ENCODE peak calls at places on chromosome 5, in nine cellular contexts. One of them, this sample, is unnamed. For H3K4me1 and H3K36me3, the result is how much of the 10 kb centered on the place peaks cover.

GRCh38 chr5:154575869-154576806 is 98.1 kb upstream of the HAND1 start:
- DNase-seq in IMR-90: no peak
- DNase-seq in GM23338: peak
- DNase-seq in sigmoid colon: no peak
- DNase-seq in CD8-positive, alpha-beta T cell: no peak
- DNase-seq in lower lobe of right lung: no peak
- DNase-seq in HCT116: no peak
- DNase-seq in Peyer's patch: no peak
- DNase-seq in mammary epithelial cell: no peak
- DNase-seq in this sample: no peak

GRCh38 chr5:138832218-138832617 is 42.9 kb downstream of the LRRTM2 start:
- DNase-seq in IMR-90: no peak
- DNase-seq in GM23338: no peak
- DNase-seq in sigmoid colon: no peak
- DNase-seq in CD8-positive, alpha-beta T cell: no peak
- DNase-seq in lower lobe of right lung: no peak
- DNase-seq in HCT116: no peak
- DNase-seq in Peyer's patch: no peak
- DNase-seq in mammary epithelial cell: no peak
- DNase-seq in this sample: no peak

GRCh38 chr5:168135897-168136296 is 155.5 kb upstream of the WWC1 start:
- DNase-seq in IMR-90: no peak
- DNase-seq in GM23338: no peak
- DNase-seq in sigmoid colon: no peak
- DNase-seq in CD8-positive, alpha-beta T cell: no peak
- DNase-seq in lower lobe of right lung: no peak
- DNase-seq in HCT116: no peak
- DNase-seq in Peyer's patch: no peak
- DNase-seq in mammary epithelial cell: no peak
- DNase-seq in this sample: no peak

GRCh38 chr5:149563461-149563860 is 12.2 kb upstream of the CSNK1A1 start:
- DNase-seq in IMR-90: peak
- DNase-seq in GM23338: no peak
- DNase-seq in sigmoid colon: no peak
- DNase-seq in CD8-positive, alpha-beta T cell: no peak
- DNase-seq in lower lobe of right lung: no peak
- DNase-seq in HCT116: no peak
- DNase-seq in Peyer's patch: no peak
- DNase-seq in mammary epithelial cell: peak
- DNase-seq in this sample: no peak

GRCh38 chr5:137498301-137498735 is 808 bp downstream of the SPOCK1 start:
- DNase-seq in IMR-90: no peak
- DNase-seq in GM23338: peak
- DNase-seq in sigmoid colon: no peak
- DNase-seq in CD8-positive, alpha-beta T cell: no peak
- DNase-seq in lower lobe of right lung: no peak
- DNase-seq in HCT116: no peak
- DNase-seq in Peyer's patch: no peak
- DNase-seq in mammary epithelial cell: no peak
- DNase-seq in this sample: no peak

GRCh38 chr5:54905942-54906537 is 79.4 kb downstream of the ESM1 start:
- DNase-seq in IMR-90: peak
- DNase-seq in GM23338: peak
- DNase-seq in sigmoid colon: peak
- DNase-seq in CD8-positive, alpha-beta T cell: peak
- DNase-seq in lower lobe of right lung: peak
- DNase-seq in HCT116: peak
- DNase-seq in Peyer's patch: no peak
- DNase-seq in mammary epithelial cell: peak
- DNase-seq in this sample: no peak

GRCh38 chr5:134118212-134118611 is 3.7 kb downstream of the TCF7 start:
- DNase-seq in IMR-90: no peak
- DNase-seq in GM23338: no peak
- DNase-seq in sigmoid colon: no peak
- DNase-seq in CD8-positive, alpha-beta T cell: no peak
- DNase-seq in lower lobe of right lung: no peak
- DNase-seq in HCT116: no peak
- DNase-seq in Peyer's patch: no peak
- DNase-seq in mammary epithelial cell: no peak
- DNase-seq in this sample: no peak

GRCh38 chr5:74372502-74373445 is 267.8 kb downstream of the ENC1 start:
- DNase-seq in IMR-90: peak
- DNase-seq in GM23338: no peak
- DNase-seq in sigmoid colon: no peak
- DNase-seq in CD8-positive, alpha-beta T cell: no peak
- DNase-seq in lower lobe of right lung: no peak
- DNase-seq in HCT116: no peak
- DNase-seq in Peyer's patch: no peak
- DNase-seq in mammary epithelial cell: no peak
- DNase-seq in this sample: no peak

GRCh38 chr5:14676320-14676719 is 11.8 kb downstream of the OTULIN start:
- DNase-seq in IMR-90: peak
- DNase-seq in GM23338: no peak
- DNase-seq in sigmoid colon: no peak
- DNase-seq in CD8-positive, alpha-beta T cell: no peak
- DNase-seq in lower lobe of right lung: no peak
- DNase-seq in HCT116: no peak
- DNase-seq in Peyer's patch: no peak
- DNase-seq in mammary epithelial cell: peak
- DNase-seq in this sample: peak

GRCh38 chr5:103393131-103393754 is 134.7 kb downstream of the MACIR start:
- DNase-seq in IMR-90: no peak
- DNase-seq in GM23338: peak
- DNase-seq in sigmoid colon: peak
- DNase-seq in CD8-positive, alpha-beta T cell: no peak
- DNase-seq in lower lobe of right lung: no peak
- DNase-seq in HCT116: no peak
- DNase-seq in Peyer's patch: no peak
- DNase-seq in mammary epithelial cell: no peak
- DNase-seq in this sample: no peak

GRCh38 chr5:169467382-169467781 is 116.2 kb upstream of the SPDL1 start:
- DNase-seq in IMR-90: no peak
- DNase-seq in GM23338: no peak
- DNase-seq in sigmoid colon: no peak
- DNase-seq in CD8-positive, alpha-beta T cell: no peak
- DNase-seq in lower lobe of right lung: no peak
- DNase-seq in HCT116: no peak
- DNase-seq in Peyer's patch: no peak
- DNase-seq in mammary epithelial cell: no peak
- DNase-seq in this sample: no peak

GRCh38 chr5:57539281-57539701 is 56.7 kb upstream of the ACTBL2 start:
- DNase-seq in IMR-90: peak
- DNase-seq in GM23338: no peak
- DNase-seq in sigmoid colon: no peak
- DNase-seq in CD8-positive, alpha-beta T cell: no peak
- DNase-seq in lower lobe of right lung: no peak
- DNase-seq in HCT116: no peak
- DNase-seq in Peyer's patch: no peak
- DNase-seq in mammary epithelial cell: no peak
- DNase-seq in this sample: no peak

GRCh38 chr5:57537831-57538230 is 55.2 kb upstream of the ACTBL2 start:
- DNase-seq in IMR-90: no peak
- DNase-seq in GM23338: no peak
- DNase-seq in sigmoid colon: no peak
- DNase-seq in CD8-positive, alpha-beta T cell: no peak
- DNase-seq in lower lobe of right lung: no peak
- DNase-seq in HCT116: no peak
- DNase-seq in Peyer's patch: no peak
- DNase-seq in mammary epithelial cell: no peak
- DNase-seq in this sample: no peak

GRCh38 chr5:57532513-57533497 is 50.2 kb upstream of the ACTBL2 start:
- DNase-seq in IMR-90: peak
- DNase-seq in GM23338: no peak
- DNase-seq in sigmoid colon: no peak
- DNase-seq in CD8-positive, alpha-beta T cell: no peak
- DNase-seq in lower lobe of right lung: no peak
- DNase-seq in HCT116: no peak
- DNase-seq in Peyer's patch: no peak
- DNase-seq in mammary epithelial cell: peak
- DNase-seq in this sample: no peak

DNA sequence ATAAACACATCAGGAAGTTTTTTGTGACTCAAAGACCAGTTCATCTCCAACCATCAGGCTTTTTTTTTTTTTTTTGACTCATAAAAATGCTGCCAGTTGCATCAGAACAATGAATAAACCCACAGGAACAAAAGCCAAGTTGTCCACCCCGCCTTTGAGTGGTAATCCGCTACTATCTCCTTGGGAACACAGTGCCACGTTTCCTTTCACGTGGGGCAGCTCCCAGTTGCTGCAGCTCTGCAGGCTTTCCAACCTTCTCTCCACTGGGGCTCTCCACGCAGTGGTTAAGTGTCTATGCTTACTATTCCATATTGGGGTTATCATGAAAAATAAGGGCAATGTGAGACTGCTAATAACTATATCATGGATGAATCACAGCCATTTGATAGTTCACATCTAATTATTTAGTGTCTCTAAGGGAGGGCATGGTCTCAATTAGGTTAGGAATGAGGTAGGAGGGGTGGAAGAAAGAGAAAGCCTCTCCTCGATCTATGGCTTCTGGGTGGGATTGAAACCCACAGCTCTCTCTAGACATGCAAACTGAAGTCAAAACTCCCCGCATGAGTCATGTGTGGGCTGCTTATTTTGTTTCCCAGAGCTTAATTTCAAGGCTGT is 55.8 kb upstream of the ACTBL2 start:
- DNase-seq in IMR-90: peak
- DNase-seq in GM23338: no peak
- DNase-seq in sigmoid colon: no peak
- DNase-seq in CD8-positive, alpha-beta T cell: no peak
- DNase-seq in lower lobe of right lung: no peak
- DNase-seq in HCT116: no peak
- DNase-seq in Peyer's patch: no peak
- DNase-seq in mammary epithelial cell: peak
- DNase-seq in this sample: peak
- H3K27ac ChIP-seq in IMR-90: peak
- H3K27ac ChIP-seq in GM23338: no peak
- H3K27ac ChIP-seq in sigmoid colon: no peak
- H3K27ac ChIP-seq in CD8-positive, alpha-beta T cell: no peak
- H3K27ac ChIP-seq in lower lobe of right lung: no peak
- H3K27ac ChIP-seq in HCT116: no peak
- H3K27ac ChIP-seq in Peyer's patch: no peak
- H3K27ac ChIP-seq in mammary epithelial cell: peak
- H3K27ac ChIP-seq in this sample: no peak

DNA sequence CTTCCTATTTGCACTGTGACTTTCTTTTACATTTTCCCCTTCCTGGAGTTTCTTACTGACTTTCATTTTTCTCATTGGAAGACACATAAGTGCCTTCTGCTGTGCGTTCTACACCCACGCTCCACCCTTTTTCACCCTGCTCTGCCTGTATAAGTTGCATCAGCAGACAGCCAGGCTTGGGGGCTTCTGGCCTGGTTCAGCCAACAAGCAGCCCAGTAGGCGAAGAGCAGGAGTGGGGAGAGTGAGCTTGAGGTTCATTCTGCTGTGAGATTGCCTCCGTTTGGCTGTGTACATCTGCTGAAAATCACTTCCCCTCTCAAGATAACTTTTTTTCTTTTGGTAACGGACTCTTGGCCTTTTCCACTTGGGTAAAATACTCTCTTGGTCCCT is 38.4 kb downstream of the RASGRF2 start:
- DNase-seq in IMR-90: no peak
- DNase-seq in GM23338: no peak
- DNase-seq in sigmoid colon: no peak
- DNase-seq in CD8-positive, alpha-beta T cell: no peak
- DNase-seq in lower lobe of right lung: no peak
- DNase-seq in HCT116: no peak
- DNase-seq in Peyer's patch: no peak
- DNase-seq in mammary epithelial cell: no peak
- DNase-seq in this sample: no peak
- H3K4me1 ChIP-seq in IMR-90: under half
- H3K4me1 ChIP-seq in GM23338: under half
- H3K4me1 ChIP-seq in sigmoid colon: under half
- H3K4me1 ChIP-seq in CD8-positive, alpha-beta T cell: half or more
- H3K4me1 ChIP-seq in lower lobe of right lung: under half
- H3K4me1 ChIP-seq in HCT116: under half
- H3K4me1 ChIP-seq in Peyer's patch: under half
- H3K4me1 ChIP-seq in mammary epithelial cell: under half
- H3K4me1 ChIP-seq in this sample: under half

DNA sequence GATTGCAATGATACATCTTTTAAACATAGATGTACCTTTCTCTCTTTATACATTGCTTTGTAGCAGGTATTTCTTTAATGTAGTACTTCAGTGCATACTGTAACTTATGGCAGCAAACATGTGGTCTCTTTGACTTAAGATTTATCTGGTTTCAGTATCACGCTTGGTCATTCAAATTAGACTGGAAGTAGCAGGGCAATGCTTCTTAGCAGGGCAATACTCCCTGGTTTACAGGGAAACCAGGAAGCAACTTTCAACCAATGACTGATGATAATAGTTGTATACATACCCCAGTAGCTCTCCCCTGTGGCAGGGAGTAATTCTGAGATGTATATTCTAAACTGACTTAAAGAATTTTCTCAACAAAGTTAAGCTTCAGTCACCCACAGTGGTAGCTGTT is 761.1 kb upstream of the CDH10 start:
- DNase-seq in IMR-90: no peak
- DNase-seq in GM23338: no peak
- DNase-seq in sigmoid colon: no peak
- DNase-seq in CD8-positive, alpha-beta T cell: no peak
- DNase-seq in lower lobe of right lung: no peak
- DNase-seq in HCT116: no peak
- DNase-seq in Peyer's patch: no peak
- DNase-seq in mammary epithelial cell: no peak
- DNase-seq in this sample: no peak
- H3K36me3 ChIP-seq in IMR-90: under half
- H3K36me3 ChIP-seq in GM23338: under half
- H3K36me3 ChIP-seq in sigmoid colon: under half
- H3K36me3 ChIP-seq in CD8-positive, alpha-beta T cell: under half
- H3K36me3 ChIP-seq in lower lobe of right lung: under half
- H3K36me3 ChIP-seq in HCT116: under half
- H3K36me3 ChIP-seq in Peyer's patch: under half
- H3K36me3 ChIP-seq in mammary epithelial cell: under half
- H3K36me3 ChIP-seq in this sample: under half

DNA sequence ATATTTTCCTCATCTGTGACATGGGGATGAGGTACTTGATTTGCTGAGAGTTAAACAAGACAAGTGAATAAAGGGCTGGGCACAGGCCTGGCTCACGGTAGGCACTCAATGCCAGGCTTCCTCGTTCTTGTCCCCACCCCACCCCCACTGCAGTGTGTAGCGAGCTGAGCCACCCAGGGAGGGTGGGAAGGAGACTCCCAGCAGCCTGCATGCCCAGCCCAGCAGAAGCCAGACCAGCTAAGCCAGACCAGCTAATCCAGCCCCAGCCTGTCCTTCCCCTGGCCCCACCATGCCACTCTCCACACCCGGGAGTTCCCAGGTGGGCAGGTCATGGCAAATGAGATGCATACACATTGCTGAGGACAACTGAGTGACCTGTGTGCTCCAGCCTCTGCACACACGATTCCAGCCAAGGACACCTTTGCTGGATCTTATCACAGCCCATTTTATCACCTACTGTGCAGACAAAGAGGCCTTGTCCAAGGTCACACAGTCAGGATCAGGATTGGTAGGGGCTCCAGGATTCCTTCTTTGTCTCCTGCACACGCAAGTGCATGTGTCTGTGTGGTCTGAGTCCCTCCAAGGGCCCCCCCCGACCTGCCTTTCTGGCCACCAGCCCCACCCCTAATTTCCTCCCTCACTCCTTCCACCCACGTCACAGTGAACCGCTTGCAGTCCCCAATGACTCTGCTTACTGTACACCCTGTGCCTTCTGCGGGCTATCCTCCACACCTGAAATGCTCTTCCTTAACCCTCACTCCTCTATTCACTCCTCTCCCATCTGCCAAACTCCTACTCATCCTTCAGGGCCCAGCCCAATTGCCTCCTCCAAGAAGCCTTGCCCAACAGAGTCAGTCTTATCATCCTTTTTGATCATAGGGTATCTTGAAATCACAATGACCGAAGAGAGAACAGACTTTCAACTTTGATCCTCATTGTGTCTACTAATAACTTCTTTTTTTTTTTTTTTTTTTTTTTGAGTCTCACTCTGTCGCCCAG is 26.6 kb downstream of the DUSP1 start:
- DNase-seq in IMR-90: no peak
- DNase-seq in GM23338: no peak
- DNase-seq in sigmoid colon: peak
- DNase-seq in CD8-positive, alpha-beta T cell: no peak
- DNase-seq in lower lobe of right lung: peak
- DNase-seq in HCT116: no peak
- DNase-seq in Peyer's patch: no peak
- DNase-seq in mammary epithelial cell: no peak
- DNase-seq in this sample: no peak
- H3K27ac ChIP-seq in IMR-90: no peak
- H3K27ac ChIP-seq in GM23338: no peak
- H3K27ac ChIP-seq in sigmoid colon: no peak
- H3K27ac ChIP-seq in CD8-positive, alpha-beta T cell: no peak
- H3K27ac ChIP-seq in lower lobe of right lung: peak
- H3K27ac ChIP-seq in HCT116: no peak
- H3K27ac ChIP-seq in Peyer's patch: no peak
- H3K27ac ChIP-seq in mammary epithelial cell: no peak
- H3K27ac ChIP-seq in this sample: no peak

This sample was measured in keratinocyte.